ENCODE peak calls at places on chromosomes 6 and 20, in eight cellular contexts. E is non-pigmented ciliary epithelial cell; I is iPS-NIHi11; W is tibial artery; J is A549; N is WERI-Rb-1; H is H7; V is stimulated activated CD8-positive, alpha-beta memory T cell treated with anti-CD3 and anti-CD28 coated beads, Interleukin-4, amount 100 ng/mL, for 1 hour. Q is an unnamed sample.

GRCh38 chr6:100622907-100623692 is 158.4 kb upstream of the SIM1 start:
- DNase-seq in E (peak; percentile 41), I (no peak), W (no peak), J (no peak), N (no peak), H (no peak), V (no peak), Q (no peak)

GRCh38 chr20:36118372-36118771 is 36.2 kb upstream of the EPB41L1 start:
- DNase-seq in E (no peak), I (no peak), W (no peak), J (no peak), N (no peak), H (no peak), V (no peak), Q (no peak)

GRCh38 chr6:35050988-35051330 is 90.2 kb downstream of the TCP11 start:
- DNase-seq in E (no peak), I (no peak), W (peak; percentile 59), J (no peak), N (no peak), H (no peak), V (no peak), Q (no peak)

GRCh38 chr6:109237082-109237985 is 142.0 kb downstream of the CEP57L1 start:
- DNase-seq in E (no peak), I (no peak), W (no peak), J (no peak), N (no peak), H (no peak), V (no peak), Q (no peak)

GRCh38 chr6:28751963-28752350 is 171.8 kb downstream of the TRIM27 start:
- DNase-seq in E (no peak), I (no peak), W (no peak), J (no peak), N (no peak), H (no peak), V (no peak), Q (no peak)

GRCh38 chr6:35093118-35093445 is 48.1 kb downstream of the TCP11 start:
- DNase-seq in E (no peak), I (no peak), W (no peak), J (no peak), N (no peak), H (no peak), V (no peak), Q (no peak)

GRCh38 chr6:82013561-82014275 is 233.8 kb downstream of the IBTK start:
- DNase-seq in E (no peak), I (no peak), W (no peak), J (no peak), N (no peak), H (no peak), V (no peak), Q (peak; percentile 10)

GRCh38 chr6:28068067-28068466 is 12.3 kb upstream of the ZNF165 start:
- DNase-seq in E (no peak), I (no peak), W (no peak), J (no peak), N (no peak), H (no peak), V (no peak), Q (no peak)

GRCh38 chr20:57006411-57007170 is 259.9 kb downstream of the BMP7 start:
- DNase-seq in E (no peak), I (no peak), W (no peak), J (peak; percentile 31), N (no peak), H (no peak), V (no peak), Q (no peak)

GRCh38 chr6:158072083-158072721 is 90.5 kb downstream of the SYNJ2 start:
- DNase-seq in E (no peak), I (peak; percentile 82), W (peak; percentile 86), J (peak; percentile 58), N (peak; percentile 72), H (peak; percentile 91), V (peak; percentile 55), Q (peak; percentile 55)

GRCh38 chr6:2900821-2901644 is 2.1 kb downstream of the SERPINB9 start:
- DNase-seq in E (no peak), I (no peak), W (no peak), J (no peak), N (no peak), H (peak; percentile 46), V (no peak), Q (no peak)

GRCh38 chr6:158567152-158567551 is 7.3 kb downstream of the TMEM181 start:
- DNase-seq in E (no peak), I (no peak), W (no peak), J (no peak), N (no peak), H (no peak), V (no peak), Q (no peak)

GRCh38 chr6:140500864-140501263 is 1126.4 kb upstream of the CITED2 start:
- DNase-seq in E (no peak), I (no peak), W (no peak), J (no peak), N (no peak), H (no peak), V (no peak), Q (no peak)